ENCODE peak calls at places on chromosome 9, in five cellular contexts. U, V, L, Q and Z are unnamed samples.

GRCh38 chr9:126615791-126616447 is 2.2 kb downstream of the LMX1B start:
- DNase-seq in V (no peak), L (no peak), Q (no peak), U (no peak), Z (no peak)

GRCh38 chr9:105063665-105064247 is 135.8 kb upstream of the ABCA1 start:
- DNase-seq in Q (no peak), L (no peak), U (no peak), V (no peak), Z (peak)

GRCh38 chr9:120513825-120514598 is 66.0 kb downstream of the CDK5RAP2 start:
- DNase-seq in L (no peak), U (no peak), V (no peak), Q (no peak), Z (no peak)

GRCh38 chr9:108134501-108135128 is 645.0 kb upstream of the KLF4 start:
- DNase-seq in U (no peak), Q (no peak), L (no peak), V (no peak), Z (no peak)

GRCh38 chr9:89863837-89864236 is 259.0 kb downstream of the GADD45G start:
- DNase-seq in L (no peak), Q (no peak), V (no peak), U (no peak), Z (no peak)

GRCh38 chr9:249025-249424 is 34.4 kb downstream of the DOCK8 start:
- DNase-seq in U (no peak), V (peak), Q (no peak), L (no peak), Z (no peak)

GRCh38 chr9:92666236-92666635 is 3.7 kb downstream of the IPPK start:
- DNase-seq in U (no peak), L (no peak), Q (no peak), V (no peak), Z (no peak)

GRCh38 chr9:99181206-99181605 is 40.5 kb downstream of the ALG2 start:
- DNase-seq in U (no peak), L (no peak), V (no peak), Q (no peak), Z (no peak)

GRCh38 chr9:12934515-12935301 is 159.9 kb downstream of the LURAP1L start:
- DNase-seq in V (no peak), L (no peak), Q (no peak), U (no peak), Z (no peak)

GRCh38 chr9:38008168-38009034 is 60.6 kb downstream of the SHB start:
- DNase-seq in V (peak), Q (no peak), U (no peak), L (no peak), Z (no peak)

GRCh38 chr9:98707158-98708102 is 1.3 kb downstream of the GABBR2 start:
- DNase-seq in Q (peak), U (no peak), V (no peak), L (no peak), Z (no peak)

GRCh38 chr9:135878528-135879236 is 28.7 kb downstream of the CAMSAP1 start:
- DNase-seq in U (no peak), Q (no peak), V (no peak), L (no peak), Z (no peak)

GRCh38 chr9:131609116-131609830 is 64.0 kb downstream of the PRRT1B start:
- DNase-seq in V (no peak), L (no peak), Q (no peak), U (no peak), Z (no peak)

GRCh38 chr9:117034862-117035261 is 347.8 kb downstream of the TRIM32 start:
- DNase-seq in U (no peak), L (no peak), Q (no peak), V (no peak), Z (no peak)

GRCh38 chr9:81032030-81032572 is 657.2 kb downstream of the TLE1 start:
- DNase-seq in Q (no peak), V (no peak), L (no peak), U (no peak), Z (no peak)

GRCh38 chr9:111400564-111400898 is 70.5 kb upstream of the OR2K2 start:
- DNase-seq in Q (no peak), V (no peak), U (no peak), L (no peak), Z (no peak)

GRCh38 chr9:72254881-72255545 is 105.8 kb downstream of the GDA start:
- DNase-seq in U (no peak), Q (no peak), V (no peak), L (no peak), Z (no peak)

GRCh38 chr9:121226186-121226585 is 24.5 kb upstream of the RAB14 start:
- DNase-seq in L (no peak), V (no peak), U (no peak), Q (no peak), Z (no peak)

GRCh38 chr9:92614763-92615441 is 55.0 kb downstream of the IPPK start:
- DNase-seq in L (no peak), V (no peak), U (no peak), Q (no peak), Z (no peak)

GRCh38 chr9:133403766-133404439 is 13.9 kb downstream of the REXO4 start:
- DNase-seq in L (no peak), V (peak), U (peak), Q (peak), Z (peak)

GRCh38 chr9:14086495-14086894 is 227.4 kb downstream of the NFIB start:
- DNase-seq in L (no peak), Q (no peak), U (no peak), V (no peak), Z (no peak)

GRCh38 chr9:81613002-81613750 is 76.2 kb downstream of the TLE1 start:
- DNase-seq in Q (no peak), V (no peak), U (no peak), L (no peak), Z (no peak)

GRCh38 chr9:21454149-21454548 is 13.9 kb downstream of the IFNA1 start:
- DNase-seq in Q (no peak), U (no peak), L (no peak), V (no peak), Z (no peak)

GRCh38 chr9:136205707-136205992 is 722 bp upstream of the LHX3 start:
- DNase-seq in U (no peak), Q (no peak), L (no peak), V (no peak), Z (no peak)

GRCh38 chr9:36847781-36848673 is 186.0 kb downstream of the PAX5 start:
- DNase-seq in Q (no peak), V (no peak), U (no peak), L (no peak), Z (no peak)

GRCh38 chr9:110142868-110143866 is 64.8 kb downstream of the C9orf152 start:
- DNase-seq in Q (no peak), U (no peak), V (no peak), L (no peak), Z (no peak)

GRCh38 chr9:133184971-133185370 is 21.3 kb upstream of the GBGT1 start:
- DNase-seq in U (no peak), Q (peak), L (no peak), V (peak), Z (no peak)